ENCODE peak calls at places on chromosomes 1 and 21, in six cellular contexts. K, Z, Q, F, A and G are unnamed samples.
A peak's percentile ranks its signal among the peaks of the same experiment; 100 is the strongest.

GRCh38 chr1:67149179-67149770 is 14.5 kb upstream of the C1orf141 start:
- DNase-seq in K (peak; percentile 91), Z (no peak), Q (peak; percentile 75), F (peak; percentile 58), A (peak; percentile 72), G (peak; percentile 73)

GRCh38 chr1:39372105-39372504 is 119.3 kb upstream of the BMP8A start:
- DNase-seq in K (no peak), Z (no peak), Q (no peak), F (no peak), A (no peak), G (no peak)

GRCh38 chr1:25619101-25619890 is 2.7 kb downstream of the MAN1C1 start:
- DNase-seq in K (peak; percentile 17), Z (no peak), Q (peak; percentile 21), F (peak; percentile 75), A (no peak), G (no peak)

GRCh38 chr21:23083242-23083641 is 2085.0 kb downstream of the NCAM2 start:
- DNase-seq in K (no peak), Z (no peak), Q (no peak), F (no peak), A (no peak), G (no peak)

GRCh38 chr1:164613176-164613575 is 54.2 kb downstream of the PBX1 start:
- DNase-seq in K (no peak), Z (no peak), Q (peak; percentile 53), F (no peak), A (no peak), G (no peak)

GRCh38 chr1:25529518-25530347 is 13.7 kb upstream of the LDLRAP1 start:
- DNase-seq in K (no peak), Z (no peak), Q (no peak), F (no peak), A (no peak), G (no peak)

GRCh38 chr1:232891656-232892317 is 58.6 kb upstream of the NTPCR start:
- DNase-seq in K (peak; percentile 43), Z (no peak), Q (no peak), F (no peak), A (no peak), G (no peak)

GRCh38 chr1:153688736-153689328 is 10.3 kb downstream of the NPR1 start:
- DNase-seq in K (no peak), Z (no peak), Q (no peak), F (no peak), A (no peak), G (no peak)

GRCh38 chr1:6384962-6385672 is 8.4 kb downstream of the ACOT7 start:
- DNase-seq in K (peak; percentile 31), Z (no peak), Q (no peak), F (peak; percentile 56), A (no peak), G (no peak)

GRCh38 chr1:221182791-221183533 is 303.7 kb downstream of the HLX start:
- DNase-seq in K (no peak), Z (no peak), Q (no peak), F (no peak), A (no peak), G (no peak)

GRCh38 chr1:228064741-228065542 is 17.6 kb upstream of the ARF1 start:
- DNase-seq in K (no peak), Z (no peak), Q (no peak), F (no peak), A (peak; percentile 50), G (no peak)

GRCh38 chr1:201444792-201445191 is 23.3 kb upstream of the TNNI1 start:
- DNase-seq in K (no peak), Z (no peak), Q (no peak), F (no peak), A (no peak), G (no peak)

GRCh38 chr1:234886081-234886874 is 242.4 kb downstream of the TOMM20 start:
- DNase-seq in K (peak; percentile 79), Z (no peak), Q (peak; percentile 78), F (no peak), A (no peak), G (no peak)

GRCh38 chr21:15060776-15061175 is 4.0 kb downstream of the NRIP1 start:
- DNase-seq in K (peak; percentile 43), Z (no peak), Q (no peak), F (no peak), A (no peak), G (no peak)

GRCh38 chr1:220926146-220926545 is 46.9 kb downstream of the HLX start:
- DNase-seq in K (peak; percentile 29), Z (no peak), Q (no peak), F (no peak), A (no peak), G (no peak)

GRCh38 chr1:160863422-160864131 is 890 bp upstream of the CD244 start:
- DNase-seq in K (no peak), Z (no peak), Q (no peak), F (no peak), A (no peak), G (no peak)

GRCh38 chr1:179241716-179242115 is 12.2 kb upstream of the ABL2 start:
- DNase-seq in K (no peak), Z (no peak), Q (no peak), F (no peak), A (no peak), G (no peak)

GRCh38 chr1:217275617-217276398 is 355.1 kb downstream of the GPATCH2 start:
- DNase-seq in K (peak; percentile 82), Z (no peak), Q (no peak), F (no peak), A (no peak), G (no peak)

GRCh38 chr1:53327183-53327941 is 508 bp downstream of the LRP8 start:
- DNase-seq in K (peak; percentile 17), Z (peak; percentile 63), Q (peak; percentile 33), F (peak; percentile 64), A (peak; percentile 72), G (no peak)

GRCh38 chr1:225931270-225932129 is 7.5 kb upstream of the PYCR2 start:
- DNase-seq in K (no peak), Z (no peak), Q (no peak), F (no peak), A (no peak), G (no peak)

GRCh38 chr1:31654171-31654776 is 9.6 kb upstream of the PEF1 start:
- DNase-seq in K (no peak), Z (no peak), Q (no peak), F (no peak), A (no peak), G (no peak)

GRCh38 chr1:64881281-64881680 is 85.1 kb downstream of the JAK1 start:
- DNase-seq in K (peak; percentile 48), Z (no peak), Q (no peak), F (no peak), A (no peak), G (no peak)

GRCh38 chr21:26565546-26565945 is 7.5 kb downstream of the CYYR1 start:
- DNase-seq in K (no peak), Z (no peak), Q (no peak), F (no peak), A (no peak), G (no peak)